ENCODE peak calls at places on chromosomes 4 and X, in four cellular contexts. O is AG04450; X is stimulated activated naive CD8-positive, alpha-beta T cell treated with anti-CD3 and anti-CD28 coated beads, Interleukin-15, amount 100 ng/mL, for 72 hours; L is psoas muscle. V is an unnamed sample.

GRCh38 chrX:23557070-23557469 is 110.2 kb upstream of the PRDX4 start:
- DNase-seq in O (no peak), X (no peak), L (no peak), V (no peak)

GRCh38 chr4:156941940-156942548 is 29.6 kb downstream of the PDGFC start:
- DNase-seq in O (peak), X (no peak), L (no peak), V (no peak)

GRCh38 chrX:413322-414201 is 26.9 kb upstream of the PPP2R3B start:
- DNase-seq in O (no peak), X (no peak), L (peak), V (no peak)

GRCh38 chr4:47835489-47835888 is 2.4 kb downstream of the CORIN start:
- DNase-seq in O (no peak), X (no peak), L (no peak), V (no peak)

GRCh38 chr4:89296399-89296798 is 11.2 kb downstream of the GPRIN3 start:
- DNase-seq in O (no peak), X (no peak), L (no peak), V (no peak)

GRCh38 chr4:17197070-17197469 is 298.6 kb upstream of the LDB2 start:
- DNase-seq in O (no peak), X (no peak), L (no peak), V (no peak)

GRCh38 chrX:30830544-30830943 is 58.5 kb downstream of the TAB3 start:
- DNase-seq in O (no peak), X (no peak), L (no peak), V (no peak)

GRCh38 chrX:131388293-131388692 is 99.2 kb upstream of the IGSF1 start:
- DNase-seq in O (no peak), X (no peak), L (no peak), V (no peak)